ENCODE peak calls at places on chromosomes 5 and 9, in four cellular contexts. F, K, P and C are unnamed samples.

GRCh38 chr5:68894673-68895072 is 199.1 kb upstream of the SLC30A5 start:
- DNase-seq in K (no peak), P (no peak), F (no peak), C (no peak)

GRCh38 chr5:179907570-179908324 is at the start of gene TBC1D9B:
- DNase-seq in F (peak), K (no peak), P (peak), C (no peak)

GRCh38 chr9:35948901-35949318 is 9.0 kb downstream of the OR2S2 start:
- DNase-seq in F (no peak), K (no peak), P (peak), C (no peak)

GRCh38 chr9:129751841-129752801 is 721 bp downstream of the PTGES start:
- DNase-seq in F (no peak), K (no peak), P (no peak), C (no peak)

GRCh38 chr9:117097761-117098160 is 317.1 kb downstream of the ASTN2 start:
- DNase-seq in P (no peak), K (no peak), F (no peak), C (no peak)

GRCh38 chr9:108475813-108476212 is 380.0 kb downstream of the ACTL7B start:
- DNase-seq in F (no peak), K (no peak), P (peak), C (no peak)

GRCh38 chr9:134491436-134491835 is 150.2 kb upstream of the COL5A1 start:
- DNase-seq in K (no peak), P (no peak), F (no peak), C (no peak)

GRCh38 chr9:81656871-81657337 is 32.4 kb downstream of the TLE1 start:
- DNase-seq in K (no peak), P (peak), F (no peak), C (no peak)

GRCh38 chr9:32161720-32162119 is 222.7 kb upstream of the ACO1 start:
- DNase-seq in K (no peak), P (no peak), F (no peak), C (no peak)

GRCh38 chr5:80481019-80481893 is 6.6 kb upstream of the FAM151B start:
- DNase-seq in K (peak), F (peak), P (peak), C (peak)

GRCh38 chr9:135924628-135925338 is 17.4 kb upstream of the CAMSAP1 start:
- DNase-seq in P (peak), K (no peak), F (no peak), C (no peak)

GRCh38 chr5:68033961-68034581 is 181.5 kb upstream of the PIK3R1 start:
- DNase-seq in F (no peak), K (no peak), P (no peak), C (no peak)

GRCh38 chr9:99720455-99721050 is 101.1 kb upstream of the NR4A3 start:
- DNase-seq in F (no peak), P (no peak), K (peak), C (no peak)

GRCh38 chr9:18857769-18858168 is 175.2 kb downstream of the SAXO1 start:
- DNase-seq in K (no peak), F (no peak), P (no peak), C (no peak)

GRCh38 chr5:34626036-34626435 is 30.1 kb upstream of the RAI14 start:
- DNase-seq in P (no peak), K (no peak), F (no peak), C (no peak)

GRCh38 chr5:150033334-150033733 is 32.8 kb downstream of the HMGXB3 start:
- DNase-seq in K (no peak), F (no peak), P (no peak), C (no peak)

GRCh38 chr9:137278913-137279711 is 1.6 kb downstream of the TOR4A start:
- DNase-seq in K (no peak), P (no peak), F (no peak), C (no peak)

GRCh38 chr9:137276757-137277328 is 683 bp upstream of the TOR4A start:
- DNase-seq in P (peak), F (peak), K (no peak), C (peak)

GRCh38 chr9:137275937-137276756 is 1.4 kb upstream of the TOR4A start:
- DNase-seq in K (no peak), F (no peak), P (no peak), C (peak)

GRCh38 chr9:137278061-137278912 is 761 bp downstream of the TOR4A start:
- DNase-seq in F (peak), K (no peak), P (no peak), C (no peak)

GRCh38 chr9:137277329-137278041 is at the start of gene TOR4A:
- DNase-seq in K (peak), F (peak), P (peak), C (peak)
- TF ChIP-seq HDAC6 in K (no peak), F (no peak), P (no peak), C (no peak)

GRCh38 chr5:541148-541887 is 17.1 kb upstream of the SLC9A3 start:
- DNase-seq in K (no peak), F (peak), P (no peak), C (peak)
- TF ChIP-seq HDAC6 in K (no peak), F (no peak), P (no peak), C (no peak)

GRCh38 chr5:102307232-102307631 is 11.1 kb upstream of the SLCO4C1 start:
- DNase-seq in F (no peak), K (no peak), P (no peak), C (no peak)

GRCh38 chr5:102309586-102309985 is 13.5 kb upstream of the SLCO4C1 start:
- DNase-seq in P (no peak), K (no peak), F (no peak), C (no peak)

DNA sequence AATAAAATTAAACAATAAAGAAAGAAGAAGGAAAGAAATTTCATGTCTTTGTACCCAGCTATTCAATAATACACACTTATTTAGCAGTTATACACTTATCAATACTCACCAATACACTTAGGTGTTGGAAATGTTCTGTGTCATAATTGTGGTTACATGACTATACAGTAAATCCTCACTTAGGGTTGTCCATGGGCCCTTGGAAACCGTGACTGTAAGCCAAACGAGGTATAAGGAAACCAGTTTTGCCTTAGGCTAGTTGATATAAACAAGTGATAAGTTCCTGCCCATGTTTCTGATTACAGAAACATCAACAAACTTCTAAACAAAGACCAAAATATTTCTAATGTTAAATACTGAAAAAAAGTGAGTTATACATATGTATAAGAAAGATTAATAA is 10.0 kb upstream of the SLCO4C1 start:
- DNase-seq in K (no peak), P (no peak), F (no peak), C (no peak)
- TF ChIP-seq HDAC6 in K (no peak), P (no peak), F (no peak), C (no peak)

DNA sequence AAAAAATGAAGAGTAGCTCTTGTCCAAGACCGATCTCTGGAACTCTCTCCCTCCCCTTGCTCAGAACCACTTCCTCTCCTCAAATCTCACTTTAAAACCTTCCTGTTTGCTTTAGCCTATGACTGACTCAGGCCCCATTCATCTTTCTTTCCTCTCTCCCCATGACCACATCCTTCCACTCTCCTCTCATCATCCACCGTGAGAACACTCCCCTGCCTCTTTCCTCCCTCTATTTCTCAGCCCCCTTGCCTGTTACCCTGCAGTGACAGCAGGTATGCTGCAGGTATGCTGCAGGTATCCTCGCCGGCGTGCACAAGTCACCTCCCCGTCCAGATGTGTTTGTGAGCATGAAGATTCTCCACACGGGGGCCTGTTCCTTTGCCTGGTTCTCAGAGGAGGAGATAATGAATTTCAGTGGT is 505.3 kb downstream of the CCDC171 start:
- DNase-seq in F (no peak), P (no peak), K (no peak), C (no peak)
- TF ChIP-seq HDAC6 in F (no peak), P (no peak), K (no peak), C (no peak)

GRCh38 chr5:95284512-95285405 is at the start of gene MCTP1:
- DNase-seq in K (no peak), P (no peak), F (no peak), C (peak)
- TF ChIP-seq HDAC6 in K (peak), P (no peak), F (no peak), C (no peak)

GRCh38 chr5:4575608-4576007 is 564.5 kb upstream of the ADAMTS16 start:
- DNase-seq in F (no peak), K (no peak), P (no peak), C (no peak)

GRCh38 chr5:4571248-4571950 is 568.7 kb upstream of the ADAMTS16 start:
- DNase-seq in P (no peak), F (no peak), K (no peak), C (peak)

GRCh38 chr5:4572297-4572696 is 567.8 kb upstream of the ADAMTS16 start:
- DNase-seq in P (no peak), F (no peak), K (no peak), C (no peak)

GRCh38 chr5:4570047-4571015 is 569.8 kb upstream of the ADAMTS16 start:
- DNase-seq in P (peak), K (no peak), F (no peak), C (no peak)

DNA sequence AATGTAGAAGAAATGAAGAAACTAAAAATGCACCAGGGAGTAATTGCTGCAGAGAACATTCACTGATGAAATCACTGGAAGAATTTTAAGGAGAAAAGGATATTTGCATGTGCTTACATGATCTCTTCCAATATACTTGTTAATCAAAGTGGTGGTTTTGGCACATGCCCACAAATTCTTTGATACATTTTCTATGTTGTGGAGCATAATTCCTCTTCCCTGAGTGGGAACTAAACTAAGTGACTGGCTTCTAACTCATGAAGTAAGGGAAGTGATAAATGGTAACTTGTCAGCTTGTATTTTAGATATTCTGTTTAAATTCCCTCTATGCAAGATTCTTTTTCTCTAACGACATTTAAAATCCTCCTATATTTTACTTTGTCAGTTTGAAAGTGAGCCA is 567.4 kb upstream of the ADAMTS16 start:
- DNase-seq in F (no peak), P (no peak), K (no peak), C (no peak)
- TF ChIP-seq HDAC6 in F (no peak), P (no peak), K (no peak), C (no peak)

GRCh38 chr5:64144429-64145215 is 21.0 kb upstream of the RNF180 start:
- DNase-seq in P (no peak), K (no peak), F (no peak), C (no peak)
- TF ChIP-seq HDAC6 in P (no peak), K (no peak), F (no peak), C (no peak)

GRCh38 chr9:17116400-17116837 is 18.4 kb upstream of the CNTLN start:
- DNase-seq in P (peak), F (no peak), K (no peak), C (no peak)
- TF ChIP-seq HDAC6 in P (no peak), F (no peak), K (no peak), C (no peak)